ENCODE peak calls at places on chromosomes 13 and 19, in four cellular contexts. V, M, Q and U are unnamed samples.

GRCh38 chr19:17519967-17520366 is 8.5 kb downstream of the PGLS start:
- DNase-seq in M (no peak), Q (no peak), V (no peak), U (no peak)

GRCh38 chr19:53431399-53432087 is at the start of gene ZNF761:
- DNase-seq in M (peak; percentile 97), V (peak; percentile 99), Q (peak; percentile 98), U (peak; percentile 97)

GRCh38 chr19:10335149-10336053 is 2.1 kb upstream of the RAVER1 start:
- DNase-seq in M (no peak), Q (peak; percentile 37), V (no peak), U (no peak)

GRCh38 chr19:6412111-6412999 is 12.3 kb downstream of the KHSRP start:
- DNase-seq in Q (peak; percentile 53), V (peak; percentile 50), M (no peak), U (no peak)

GRCh38 chr13:114046447-114046846 is 72.6 kb upstream of the C13orf46 start:
- DNase-seq in Q (no peak), V (no peak), M (no peak), U (no peak)

GRCh38 chr13:68584776-68585175 is 1354.6 kb upstream of the PCDH9 start:
- DNase-seq in M (no peak), V (no peak), Q (no peak), U (no peak)

GRCh38 chr13:78934336-78934735 is 275.4 kb upstream of the OBI1 start:
- DNase-seq in Q (no peak), M (no peak), V (no peak), U (no peak)

GRCh38 chr19:7830272-7830771 is 304 bp downstream of the EVI5L start:
- DNase-seq in V (no peak), M (no peak), Q (peak; percentile 20), U (no peak)

GRCh38 chr13:99982021-99982740 is 597 bp downstream of the ZIC2 start:
- DNase-seq in V (no peak), M (no peak), Q (no peak), U (peak; percentile 72)

GRCh38 chr19:18157465-18158063 is 4.6 kb downstream of the PIK3R2 start:
- DNase-seq in V (no peak), M (peak; percentile 48), Q (peak; percentile 52), U (no peak)

GRCh38 chr19:40267601-40267997 is 17.5 kb downstream of the AKT2 start:
- DNase-seq in Q (no peak), M (no peak), V (no peak), U (no peak)

GRCh38 chr19:46495789-46496099 is at the start of gene PNMA8B:
- DNase-seq in Q (peak; percentile 83), M (peak; percentile 92), V (peak; percentile 92), U (peak; percentile 91)

GRCh38 chr19:53521373-53522202 is 16.4 kb upstream of the ZNF331 start:
- DNase-seq in V (no peak), Q (no peak), M (no peak), U (no peak)

GRCh38 chr19:1857648-1858326 is 5.6 kb downstream of the KLF16 start:
- DNase-seq in V (no peak), M (no peak), Q (no peak), U (no peak)

GRCh38 chr19:49340865-49341718 is 5.9 kb downstream of the CD37 start:
- DNase-seq in Q (no peak), M (no peak), V (no peak), U (no peak)

GRCh38 chr19:10896851-10897526 is 25.6 kb downstream of the CARM1 start:
- DNase-seq in M (no peak), V (no peak), Q (no peak), U (no peak)

GRCh38 chr13:65911546-65912193 is 1318.5 kb downstream of the PCDH9 start:
- DNase-seq in Q (no peak), V (no peak), M (no peak), U (no peak)

GRCh38 chr19:49683814-49684250 is 5.6 kb upstream of the ADM5 start:
- DNase-seq in V (no peak), Q (no peak), M (no peak), U (no peak)

GRCh38 chr13:52454459-52454824 is 836 bp upstream of the CKAP2 start:
- DNase-seq in V (no peak), M (peak; percentile 30), Q (no peak), U (no peak)

GRCh38 chr19:4502282-4503223 is 15.7 kb downstream of the PLIN4 start:
- DNase-seq in V (no peak), Q (no peak), M (no peak), U (no peak)

GRCh38 chr19:1388637-1389026 is 4.9 kb downstream of the NDUFS7 start:
- DNase-seq in Q (no peak), M (no peak), V (no peak), U (no peak)

GRCh38 chr13:22848539-22849052 is 332.2 kb upstream of the SGCG start:
- DNase-seq in V (no peak), Q (no peak), M (no peak), U (no peak)

GRCh38 chr13:50915562-50915961 is 6.0 kb downstream of the RNASEH2B start:
- DNase-seq in M (no peak), Q (no peak), V (no peak), U (no peak)

GRCh38 chr13:24263652-24264051 is 45.7 kb upstream of the C1QTNF9 start:
- DNase-seq in Q (no peak), V (no peak), M (no peak), U (no peak)

GRCh38 chr13:31201341-31202024 is 1.7 kb downstream of the B3GLCT start:
- DNase-seq in M (no peak), V (no peak), Q (peak; percentile 39), U (no peak)

GRCh38 chr13:98648141-98648540 is 71.2 kb upstream of the STK24 start:
- DNase-seq in V (no peak), M (no peak), Q (no peak), U (no peak)
- TF ChIP-seq CTCF in V (no peak), M (no peak), Q (no peak), U (no peak)

GRCh38 chr19:51296331-51297093 is 14.9 kb upstream of the IGLON5 start:
- DNase-seq in V (no peak), Q (no peak), M (no peak), U (no peak)
- TF ChIP-seq CTCF in V (no peak), Q (no peak), M (no peak), U (peak; percentile 26)

GRCh38 chr13:113002206-113002821 is 33.3 kb downstream of the MCF2L start:
- DNase-seq in Q (peak; percentile 40), V (no peak), M (no peak), U (no peak)
- TF ChIP-seq CTCF in Q (no peak), V (peak; percentile 51), M (no peak), U (peak; percentile 68)

GRCh38 chr19:35555301-35556005 is 8.0 kb downstream of the ATP4A start:
- DNase-seq in M (no peak), V (no peak), Q (no peak), U (no peak)
- TF ChIP-seq CTCF in M (no peak), V (peak; percentile 53), Q (no peak), U (peak; percentile 60)

DNA sequence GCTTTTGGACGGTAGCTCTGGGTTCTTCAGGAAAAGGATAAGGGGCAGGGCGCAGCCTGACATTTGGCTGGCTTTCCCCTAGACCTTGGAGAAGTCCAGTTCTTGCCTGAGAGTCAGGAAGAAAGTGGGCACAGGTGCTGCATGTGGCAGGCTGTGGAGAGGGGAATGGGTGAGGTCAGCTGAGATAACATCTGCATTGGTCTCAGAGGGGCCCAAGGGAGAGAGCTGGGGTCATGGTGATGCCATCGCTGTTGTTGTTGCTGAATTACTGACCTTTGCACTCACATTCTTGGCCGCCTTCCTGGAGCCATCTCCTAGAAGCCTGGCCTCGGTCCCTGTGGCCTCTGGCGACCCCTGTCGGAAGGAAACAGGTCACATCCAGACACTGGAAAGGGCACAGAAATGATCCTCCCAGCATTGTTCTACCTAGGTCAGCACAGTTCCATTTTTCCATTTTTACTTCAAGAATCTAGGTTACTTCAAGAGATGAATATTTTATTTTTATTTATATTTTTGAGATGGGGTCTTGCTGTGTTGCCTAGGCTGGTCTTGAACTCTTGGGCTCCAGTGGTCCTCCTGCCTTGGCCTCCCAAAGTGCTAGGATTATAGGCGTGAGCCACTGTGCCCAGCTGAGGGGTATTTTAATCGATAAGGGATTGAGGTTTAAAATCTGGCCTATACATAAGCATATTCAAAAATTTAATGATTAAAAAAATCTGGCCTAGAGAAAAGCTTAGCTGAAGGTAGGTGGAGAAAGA is 6.5 kb upstream of the LIPE start:
- DNase-seq in Q (peak; percentile 69), M (peak; percentile 27), V (peak; percentile 52), U (no peak)
- TF ChIP-seq CTCF in Q (no peak), M (peak; percentile 58), V (peak; percentile 78), U (peak; percentile 87)

GRCh38 chr19:13859361-13859880 is 17.5 kb upstream of the NANOS3 start:
- DNase-seq in Q (no peak), V (no peak), M (no peak), U (no peak)
- TF ChIP-seq CTCF in Q (no peak), V (no peak), M (no peak), U (no peak)

GRCh38 chr19:33241530-33242101 is 16.0 kb upstream of the SLC7A10 start:
- DNase-seq in M (no peak), Q (peak; percentile 36), V (no peak), U (no peak)
- TF ChIP-seq CTCF in M (peak; percentile 66), Q (peak; percentile 30), V (peak; percentile 67), U (peak; percentile 73)

DNA sequence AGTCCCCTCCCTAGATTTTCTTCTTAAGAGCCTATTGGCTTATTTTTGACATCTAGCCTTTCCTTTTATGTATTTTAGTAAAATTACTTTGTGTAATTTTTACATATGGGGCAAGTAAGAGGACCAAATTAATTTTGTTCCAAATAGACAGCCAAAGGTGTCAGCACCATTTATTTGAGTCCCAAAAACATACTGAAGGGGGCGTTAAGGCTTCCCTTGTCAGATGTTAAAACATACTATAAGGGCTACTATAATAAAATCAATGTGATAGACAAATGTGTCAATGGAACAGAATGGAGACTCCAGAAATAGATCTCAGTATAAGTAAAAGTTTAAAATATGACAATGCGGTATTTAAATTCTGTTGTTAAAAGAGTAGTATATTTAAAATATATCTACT is 133.6 kb downstream of the MTUS2 start:
- DNase-seq in V (no peak), M (no peak), Q (no peak), U (no peak)
- TF ChIP-seq CTCF in V (no peak), M (no peak), Q (no peak), U (peak; percentile 53)

GRCh38 chr19:12763100-12763499 is 11.5 kb downstream of the BEST2 start:
- DNase-seq in M (no peak), V (no peak), Q (no peak), U (no peak)

GRCh38 chr19:12767666-12768065 is 7.7 kb downstream of the HOOK2 start:
- DNase-seq in M (no peak), V (no peak), Q (no peak), U (no peak)

GRCh38 chr19:12764698-12765097 is 10.7 kb downstream of the HOOK2 start:
- DNase-seq in Q (no peak), V (no peak), M (no peak), U (no peak)

GRCh38 chr19:12767150-12767549 is 8.2 kb downstream of the HOOK2 start:
- DNase-seq in M (no peak), V (no peak), Q (no peak), U (no peak)

GRCh38 chr19:12766051-12766521 is 9.3 kb downstream of the HOOK2 start:
- DNase-seq in V (peak; percentile 70), Q (peak; percentile 62), M (peak; percentile 89), U (peak; percentile 85)
- TF ChIP-seq CTCF in V (peak; percentile 72), Q (peak; percentile 35), M (peak; percentile 67), U (peak; percentile 82)

DNA sequence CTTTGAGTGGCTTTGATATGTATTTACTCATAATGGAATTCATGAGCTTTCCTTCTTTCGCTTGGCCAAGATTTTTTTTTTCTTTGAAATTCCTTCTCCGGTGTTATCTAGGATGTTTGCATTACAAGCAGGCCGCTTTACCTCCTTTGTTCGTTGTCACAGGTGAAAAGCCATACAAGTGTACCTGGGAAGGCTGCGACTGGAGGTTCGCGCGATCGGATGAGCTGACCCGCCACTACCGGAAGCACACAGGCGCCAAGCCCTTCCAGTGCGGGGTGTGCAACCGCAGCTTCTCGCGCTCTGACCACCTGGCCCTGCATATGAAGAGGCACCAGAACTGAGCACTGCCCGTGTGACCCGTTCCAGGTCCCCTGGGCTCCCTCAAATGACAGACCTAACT is 16.7 kb downstream of the KLF5 start:
- DNase-seq in Q (peak; percentile 46), M (no peak), V (no peak), U (no peak)
- TF ChIP-seq CTCF in Q (no peak), M (no peak), V (no peak), U (no peak)